ENCODE peak calls at places on chromosomes 4 and X, in seven cellular contexts. J, K, M, U, A, G and P are unnamed samples.

GRCh38 chr4:104896623-104897296 is 249.9 kb upstream of the TET2 start:
- DNase-seq in J (no peak), K (no peak), M (no peak), U (no peak), A (no peak), G (no peak), P (peak)

GRCh38 chr4:688695-689497 is at the start of gene SLC49A3:
- DNase-seq in J (peak), K (no peak), M (no peak), U (no peak), A (no peak), G (no peak), P (no peak)

GRCh38 chr4:86532851-86533250 is 61.3 kb upstream of the PTPN13 start:
- DNase-seq in J (no peak), K (no peak), M (no peak), U (no peak), A (no peak), G (no peak), P (no peak)

GRCh38 chr4:87498446-87498900 is 30.7 kb downstream of the SPARCL1 start:
- DNase-seq in J (no peak), K (no peak), M (no peak), U (no peak), A (peak), G (no peak), P (peak)

GRCh38 chr4:15186149-15186548 is 183.9 kb downstream of the CPEB2 start:
- DNase-seq in J (no peak), K (no peak), M (no peak), U (no peak), A (no peak), G (no peak), P (no peak)

GRCh38 chrX:119605398-119605738 is 856 bp downstream of the NKRF start:
- DNase-seq in J (peak), K (no peak), M (no peak), U (no peak), A (no peak), G (no peak), P (no peak)

GRCh38 chr4:129358571-129358970 is 262.6 kb downstream of the C4orf33 start:
- DNase-seq in J (no peak), K (no peak), M (no peak), U (no peak), A (peak), G (no peak), P (peak)

GRCh38 chr4:175871774-175872405 is 59.8 kb upstream of the GPM6A start:
- DNase-seq in J (no peak), K (no peak), M (no peak), U (no peak), A (no peak), G (no peak), P (no peak)

GRCh38 chr4:80878218-80878617 is 152.3 kb upstream of the BMP3 start:
- DNase-seq in J (no peak), K (no peak), M (no peak), U (no peak), A (no peak), G (no peak), P (no peak)

GRCh38 chr4:57270350-57270749 is 160.2 kb upstream of the IGFBP7 start:
- DNase-seq in J (peak), K (peak), M (no peak), U (no peak), A (peak), G (no peak), P (peak)

GRCh38 chr4:30429813-30430466 is 290.2 kb upstream of the PCDH7 start:
- DNase-seq in J (no peak), K (no peak), M (no peak), U (no peak), A (peak), G (no peak), P (peak)

GRCh38 chr4:54473077-54473545 is 184.6 kb upstream of the KIT start:
- DNase-seq in J (no peak), K (no peak), M (no peak), U (no peak), A (no peak), G (peak), P (peak)

GRCh38 chr4:154329939-154330338 is 161.7 kb downstream of the DCHS2 start:
- DNase-seq in J (no peak), K (peak), M (peak), U (no peak), A (peak), G (no peak), P (peak)

GRCh38 chr4:100848865-100849264 is 331.0 kb upstream of the EMCN start:
- DNase-seq in J (no peak), K (no peak), M (no peak), U (no peak), A (no peak), G (no peak), P (no peak)

GRCh38 chr4:7247946-7248345 is 55.6 kb downstream of the SORCS2 start:
- DNase-seq in J (peak), K (no peak), M (no peak), U (no peak), A (no peak), G (no peak), P (no peak)

GRCh38 chr4:41207330-41207831 is 7.0 kb downstream of the APBB2 start:
- DNase-seq in J (no peak), K (no peak), M (no peak), U (no peak), A (peak), G (no peak), P (peak)

GRCh38 chr4:159144112-159144694 is 41.3 kb downstream of the RAPGEF2 start:
- DNase-seq in J (no peak), K (no peak), M (no peak), U (no peak), A (no peak), G (no peak), P (no peak)

GRCh38 chr4:121794505-121795192 is 6.5 kb upstream of the EXOSC9 start:
- DNase-seq in J (no peak), K (no peak), M (no peak), U (no peak), A (no peak), G (no peak), P (no peak)

GRCh38 chrX:24242649-24243556 is 71.0 kb downstream of the SUPT20HL2 start:
- DNase-seq in J (no peak), K (peak), M (peak), U (no peak), A (peak), G (no peak), P (peak)

GRCh38 chr4:40916880-40917279 is 167.1 kb downstream of the NSUN7 start:
- DNase-seq in J (no peak), K (no peak), M (no peak), U (no peak), A (no peak), G (no peak), P (peak)

GRCh38 chrX:38891641-38892413 is 90.6 kb downstream of the MID1IP1 start:
- DNase-seq in J (no peak), K (no peak), M (no peak), U (no peak), A (peak), G (peak), P (peak)

GRCh38 chr4:109701566-109702399 is 1.5 kb downstream of the CASP6 start:
- DNase-seq in J (no peak), K (no peak), M (no peak), U (peak), A (peak), G (no peak), P (no peak)

GRCh38 chr4:8608714-8609391 is 16.3 kb downstream of the CPZ start:
- DNase-seq in J (no peak), K (no peak), M (no peak), U (no peak), A (no peak), G (no peak), P (no peak)

GRCh38 chr4:182533948-182534347 is 290.7 kb downstream of the TENM3 start:
- DNase-seq in J (no peak), K (no peak), M (no peak), U (no peak), A (peak), G (no peak), P (peak)

GRCh38 chr4:153433753-153434105 is 32.4 kb upstream of the TMEM131L start:
- DNase-seq in J (no peak), K (no peak), M (no peak), U (no peak), A (no peak), G (no peak), P (no peak)

GRCh38 chr4:181443003-181443402 is 800.2 kb upstream of the TENM3 start:
- DNase-seq in J (no peak), K (no peak), M (no peak), U (no peak), A (no peak), G (no peak), P (no peak)

GRCh38 chrX:56766554-56767412 is 37.7 kb downstream of the NBDY start:
- DNase-seq in J (no peak), K (peak), M (no peak), U (no peak), A (no peak), G (no peak), P (peak)

GRCh38 chr4:76758290-76758882 is 139.6 kb downstream of the SOWAHB start:
- DNase-seq in J (no peak), K (no peak), M (no peak), U (no peak), A (peak), G (peak), P (peak)

GRCh38 chrX:118116308-118117068 is at the start of gene KLHL13:
- DNase-seq in J (peak), K (no peak), M (peak), U (peak), A (peak), G (no peak), P (peak)

GRCh38 chrX:13126785-13127184 is 82.4 kb upstream of the FAM9C start:
- DNase-seq in J (no peak), K (no peak), M (no peak), U (no peak), A (no peak), G (no peak), P (peak)

GRCh38 chr4:169852481-169852880 is 94.7 kb upstream of the HPF1 start:
- DNase-seq in J (no peak), K (no peak), M (no peak), U (no peak), A (no peak), G (no peak), P (no peak)

GRCh38 chr4:173317003-173317402 is 17.2 kb downstream of the HMGB2 start:
- DNase-seq in J (no peak), K (no peak), M (no peak), U (no peak), A (no peak), G (no peak), P (no peak)

GRCh38 chr4:173314715-173315114 is 19.4 kb downstream of the HMGB2 start:
- DNase-seq in J (no peak), K (no peak), M (no peak), U (no peak), A (no peak), G (no peak), P (no peak)

GRCh38 chr4:173319696-173320095 is 14.5 kb downstream of the HMGB2 start:
- DNase-seq in J (no peak), K (no peak), M (no peak), U (no peak), A (no peak), G (no peak), P (peak)

GRCh38 chr4:173316060-173316459 is 18.1 kb downstream of the HMGB2 start:
- DNase-seq in J (no peak), K (no peak), M (no peak), U (no peak), A (no peak), G (no peak), P (no peak)

DNA sequence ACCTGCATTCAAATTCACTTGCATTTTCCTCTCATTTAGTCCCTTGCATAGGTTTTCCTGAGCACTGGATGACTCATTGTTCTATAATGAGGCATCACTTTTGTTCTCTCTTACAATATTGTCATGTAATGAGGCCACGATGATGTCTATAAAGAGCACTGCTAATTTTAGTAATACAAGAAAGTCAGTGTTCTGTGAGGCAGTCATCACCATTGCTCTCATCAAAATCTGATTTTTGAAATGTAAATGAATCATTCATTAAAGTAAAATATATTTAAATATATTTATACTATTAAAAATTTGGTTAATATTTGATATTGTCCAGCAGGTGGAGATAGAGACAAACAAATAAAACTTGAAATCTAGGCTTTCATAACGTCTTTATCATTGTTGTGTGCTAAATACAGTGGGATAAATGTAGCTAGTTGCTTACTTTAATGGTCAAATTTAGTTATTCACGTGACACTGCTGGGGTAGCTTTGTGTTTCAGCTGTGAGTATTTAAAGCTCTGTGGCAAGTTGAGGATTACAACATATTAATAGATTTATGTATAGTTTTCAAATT is 15.4 kb downstream of the HMGB2 start:
- DNase-seq in J (no peak), K (no peak), M (no peak), U (no peak), A (peak), G (no peak), P (peak)
- TF ChIP-seq CTCF in J (no peak), K (peak), M (peak), U (peak), A (no peak), G (no peak), P (peak)

GRCh38 chr4:89619230-89619962 is 217.6 kb downstream of the SNCA start:
- DNase-seq in J (no peak), K (no peak), M (no peak), U (no peak), A (no peak), G (no peak), P (no peak)

GRCh38 chr4:89616382-89616781 is 220.6 kb downstream of the SNCA start:
- DNase-seq in J (no peak), K (no peak), M (no peak), U (no peak), A (no peak), G (no peak), P (no peak)

GRCh38 chr4:89615056-89615455 is 221.9 kb downstream of the SNCA start:
- DNase-seq in J (no peak), K (no peak), M (no peak), U (no peak), A (no peak), G (no peak), P (no peak)

GRCh38 chr4:89614155-89614554 is 222.8 kb downstream of the SNCA start:
- DNase-seq in J (no peak), K (no peak), M (no peak), U (no peak), A (no peak), G (no peak), P (no peak)

GRCh38 chr4:89617256-89617655 is 219.7 kb downstream of the SNCA start:
- DNase-seq in J (no peak), K (no peak), M (no peak), U (no peak), A (no peak), G (peak), P (peak)
- TF ChIP-seq CTCF in J (no peak), K (no peak), M (no peak), U (no peak), A (no peak), G (no peak), P (no peak)

GRCh38 chr4:156173481-156173880 is 219.8 kb upstream of the CTSO start:
- DNase-seq in J (no peak), K (no peak), M (no peak), U (no peak), A (no peak), G (no peak), P (no peak)

GRCh38 chr4:156169861-156170260 is 216.2 kb upstream of the CTSO start:
- DNase-seq in J (no peak), K (no peak), M (no peak), U (no peak), A (no peak), G (no peak), P (no peak)

GRCh38 chr4:156168288-156168687 is 214.6 kb upstream of the CTSO start:
- DNase-seq in J (no peak), K (no peak), M (no peak), U (no peak), A (no peak), G (no peak), P (no peak)

GRCh38 chr4:156173937-156174336 is 220.3 kb upstream of the CTSO start:
- DNase-seq in J (no peak), K (no peak), M (no peak), U (no peak), A (no peak), G (no peak), P (no peak)

GRCh38 chr4:156169011-156169410 is 215.3 kb upstream of the CTSO start:
- DNase-seq in J (no peak), K (no peak), M (peak), U (no peak), A (peak), G (peak), P (peak)
- TF ChIP-seq CTCF in J (no peak), K (peak), M (peak), U (peak), A (peak), G (peak), P (peak)

GRCh38 chrX:114580336-114580735 is 3.5 kb upstream of the HTR2C start:
- DNase-seq in J (no peak), K (no peak), M (no peak), U (no peak), A (peak), G (no peak), P (no peak)
- TF ChIP-seq CTCF in J (no peak), K (no peak), M (no peak), U (peak), A (no peak), G (no peak), P (no peak)

DNA sequence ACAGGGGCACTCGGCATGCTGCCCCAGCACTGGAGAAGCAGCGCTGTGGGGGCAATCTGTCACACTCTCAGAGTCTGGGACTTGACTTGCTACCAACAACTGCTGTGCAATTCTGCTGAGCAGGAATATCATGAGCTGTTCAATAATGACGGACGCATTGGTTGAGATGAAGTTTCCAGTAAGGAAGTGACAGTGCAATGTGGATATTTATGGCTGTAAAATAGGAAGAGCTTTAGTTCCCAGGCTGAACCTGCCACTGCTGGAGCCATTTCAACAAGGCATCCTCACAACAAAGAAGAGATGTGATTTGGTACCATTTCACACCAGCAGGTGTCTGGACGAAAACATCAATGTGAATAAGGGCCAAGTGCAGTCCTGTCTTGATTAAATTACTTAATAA is 24.2 kb downstream of the CHST7 start:
- DNase-seq in J (no peak), K (no peak), M (no peak), U (no peak), A (no peak), G (no peak), P (no peak)
- TF ChIP-seq CTCF in J (no peak), K (no peak), M (no peak), U (no peak), A (no peak), G (no peak), P (no peak)